ENCODE peak calls at places on chromosomes 13 and 19, in six cellular contexts. S, A, D, T, Z and J are unnamed samples.

GRCh38 chr13:87005511-87005910 is 665.7 kb upstream of the SLITRK5 start:
- DNase-seq in S (no peak), A (no peak), D (no peak), T (no peak), Z (no peak), J (no peak)

GRCh38 chr13:26538363-26539317 is 18.8 kb upstream of the WASF3 start:
- DNase-seq in S (no peak), A (no peak), D (no peak), T (no peak), Z (no peak), J (no peak)

GRCh38 chr19:405138-405965 is 3.6 kb downstream of the C2CD4C start:
- DNase-seq in S (no peak), A (no peak), D (no peak), T (no peak), Z (no peak), J (no peak)

GRCh38 chr13:44853641-44854040 is 135.6 kb downstream of the NUFIP1 start:
- DNase-seq in S (no peak), A (peak), D (no peak), T (no peak), Z (no peak), J (no peak)

GRCh38 chr19:53466726-53467125 is 807 bp upstream of the ZNF813 start:
- DNase-seq in S (no peak), A (no peak), D (no peak), T (no peak), Z (no peak), J (no peak)

GRCh38 chr13:113110048-113110851 is 4.7 kb downstream of the F7 start:
- DNase-seq in S (no peak), A (no peak), D (no peak), T (no peak), Z (no peak), J (no peak)

GRCh38 chr19:43148233-43148632 is 38.1 kb downstream of the PSG5 start:
- DNase-seq in S (no peak), A (no peak), D (no peak), T (no peak), Z (no peak), J (no peak)

GRCh38 chr19:2640563-2641331 is 61.7 kb downstream of the GNG7 start:
- DNase-seq in S (no peak), A (no peak), D (no peak), T (no peak), Z (no peak), J (no peak)

GRCh38 chr19:47881757-47882156 is 4.4 kb downstream of the SULT2A1 start:
- DNase-seq in S (no peak), A (no peak), D (no peak), T (peak), Z (no peak), J (no peak)

GRCh38 chr19:48558018-48558684 is 6.2 kb downstream of the SULT2B1 start:
- DNase-seq in S (peak), A (peak), D (no peak), T (peak), Z (no peak), J (no peak)

GRCh38 chr19:46654621-46655152 is 6.3 kb downstream of the DACT3 start:
- DNase-seq in S (no peak), A (peak), D (no peak), T (no peak), Z (no peak), J (no peak)

GRCh38 chr19:7454998-7455397 is 33.8 kb downstream of the PEX11G start:
- DNase-seq in S (no peak), A (no peak), D (no peak), T (no peak), Z (no peak), J (no peak)

GRCh38 chr13:27005556-27005955 is 166.1 kb downstream of the USP12 start:
- DNase-seq in S (no peak), A (no peak), D (no peak), T (no peak), Z (no peak), J (no peak)

GRCh38 chr13:37134411-37135041 is 29.1 kb upstream of the CSNK1A1L start:
- DNase-seq in S (no peak), A (no peak), D (no peak), T (no peak), Z (no peak), J (no peak)

GRCh38 chr19:53982611-53983010 is 8.8 kb upstream of the CACNG6 start:
- DNase-seq in S (no peak), A (no peak), D (no peak), T (no peak), Z (no peak), J (no peak)

GRCh38 chr13:112768795-112769411 is 79.1 kb downstream of the ATP11A start:
- DNase-seq in S (no peak), A (no peak), D (no peak), T (no peak), Z (peak), J (no peak)

DNA sequence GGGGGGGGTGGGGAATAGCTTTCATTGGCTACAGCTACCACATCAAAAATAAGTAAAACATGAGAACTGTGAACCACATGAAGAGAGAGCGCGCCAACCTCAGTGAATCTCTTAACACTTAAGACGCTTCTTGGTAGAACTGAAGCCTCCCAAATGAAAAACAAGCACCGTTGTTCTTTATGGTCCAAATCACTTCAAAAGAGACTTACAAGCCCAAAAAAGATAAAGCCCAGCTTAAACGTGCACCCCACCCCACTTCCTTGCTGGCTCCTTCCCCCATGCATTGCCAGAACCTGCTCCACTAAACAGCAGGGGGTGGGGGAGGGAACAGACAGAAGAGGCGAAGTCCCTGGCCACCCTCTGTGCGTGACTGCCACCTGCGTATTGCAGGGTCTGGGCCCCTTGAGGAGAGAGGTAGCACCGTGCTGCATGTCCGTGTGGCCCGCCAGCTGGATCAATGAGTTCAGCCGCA is 479.1 kb downstream of the FOXO1 start:
- DNase-seq in S (no peak), A (no peak), D (no peak), T (no peak), Z (no peak), J (no peak)
- TF ChIP-seq ZNF274 in S (no peak), A (no peak), D (no peak), T (no peak), Z (no peak), J (no peak)

DNA sequence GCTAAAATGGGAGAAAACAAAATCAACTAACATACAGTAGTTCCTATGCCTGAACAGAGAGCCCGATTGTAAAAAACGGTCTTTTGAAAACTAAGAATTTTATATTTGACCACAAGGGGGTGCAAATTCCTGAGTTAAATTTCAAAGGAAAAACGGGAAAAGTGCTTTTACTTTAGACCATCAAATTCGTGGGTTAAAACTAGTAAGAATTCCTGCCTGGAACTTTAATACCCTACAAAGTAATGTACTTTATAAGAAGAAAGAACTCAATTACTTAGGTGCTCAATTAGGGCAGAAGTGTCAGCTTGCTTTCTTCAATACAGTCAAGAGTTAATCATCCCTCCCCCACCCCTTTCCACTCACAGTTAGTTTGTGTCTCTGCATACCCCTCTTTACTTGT is 69.8 kb downstream of the KCNRG start:
- DNase-seq in S (no peak), A (peak), D (no peak), T (peak), Z (no peak), J (no peak)
- H3K4me3 ChIP-seq in S (no peak), A (peak), D (no peak), T (peak), Z (no peak), J (no peak)

GRCh38 chr19:18108897-18109296 is 11.3 kb downstream of the MAST3 start:
- DNase-seq in S (no peak), A (no peak), D (no peak), T (no peak), Z (no peak), J (no peak)
- TF ChIP-seq ZNF274 in S (no peak), A (no peak), D (no peak), T (no peak), Z (no peak), J (no peak)

DNA sequence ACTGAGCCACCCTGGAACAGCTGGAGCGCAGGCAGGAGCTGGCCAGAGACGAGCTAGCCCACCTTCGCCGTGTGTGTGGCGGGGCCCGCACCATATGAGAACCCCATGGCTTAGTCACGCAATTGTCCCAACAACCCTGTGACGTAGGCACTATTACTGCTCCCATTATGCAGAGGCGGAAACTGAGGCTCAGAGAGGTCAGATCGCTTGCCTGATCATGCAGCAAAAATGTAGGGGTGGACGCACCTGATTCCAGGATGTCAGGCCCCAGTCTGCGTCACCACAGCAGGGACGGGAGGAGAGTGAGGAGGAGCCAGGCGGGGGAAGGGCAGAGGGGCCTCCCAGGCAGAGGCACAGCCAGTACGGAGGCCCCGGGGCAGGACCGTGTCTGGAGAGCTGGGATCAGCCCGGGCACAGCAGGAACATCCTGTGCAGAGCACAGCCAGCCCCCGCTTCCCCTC is 16.8 kb downstream of the PIP5K1C start:
- DNase-seq in S (no peak), A (no peak), D (peak), T (peak), Z (no peak), J (peak)
- H3K4me3 ChIP-seq in S (no peak), A (no peak), D (no peak), T (no peak), Z (no peak), J (peak)

DNA sequence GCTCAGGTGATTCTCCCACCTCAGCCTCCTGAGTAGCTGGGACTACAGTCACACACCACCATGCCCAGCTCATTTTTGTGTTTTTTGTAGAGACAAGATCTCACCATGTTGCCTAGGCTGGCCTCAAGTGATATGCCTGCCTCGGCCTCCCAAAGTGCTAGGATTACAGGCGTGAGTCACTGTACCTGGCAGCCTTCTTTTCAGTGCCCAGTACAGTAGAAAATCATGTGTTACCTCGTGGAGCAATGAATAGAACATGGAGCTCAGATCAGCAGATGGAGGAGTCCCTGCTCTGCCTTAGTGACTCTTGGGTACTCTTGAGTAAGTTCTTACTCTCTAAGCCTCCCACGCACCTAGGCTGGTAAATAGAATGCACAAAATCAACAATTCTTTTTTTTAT is 44.7 kb downstream of the THSD1 start:
- DNase-seq in S (no peak), A (no peak), D (no peak), T (no peak), Z (no peak), J (no peak)
- TF ChIP-seq ZNF274 in S (no peak), A (no peak), D (no peak), T (no peak), Z (no peak), J (no peak)

GRCh38 chr13:99382428-99383133 is 75.4 kb upstream of the GPR183 start:
- DNase-seq in S (no peak), A (no peak), D (no peak), T (no peak), Z (no peak), J (no peak)
- H3K4me3 ChIP-seq in S (no peak), A (no peak), D (no peak), T (no peak), Z (no peak), J (no peak)

GRCh38 chr13:90652036-90652435 is 695.5 kb upstream of the MIR17HG start:
- DNase-seq in S (no peak), A (no peak), D (no peak), T (no peak), Z (no peak), J (no peak)

DNA sequence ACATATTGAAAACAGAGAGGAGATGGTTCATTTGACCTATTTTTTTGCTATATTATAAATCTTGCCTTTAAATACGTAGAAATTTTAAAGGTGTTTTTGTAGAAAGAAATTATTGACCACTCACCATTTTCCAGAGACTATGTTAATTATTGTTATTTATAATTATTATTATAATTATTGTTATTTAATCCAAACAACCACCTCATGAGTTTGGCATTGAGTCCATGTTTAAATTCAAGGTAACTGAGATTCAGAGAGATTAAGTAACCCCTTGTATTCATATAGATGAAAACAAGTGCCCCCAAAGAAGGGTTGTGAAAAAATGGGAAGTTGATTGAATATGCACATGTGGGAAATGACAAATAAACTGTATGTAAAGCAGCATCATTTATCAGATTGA is 692.5 kb upstream of the MIR17HG start:
- DNase-seq in S (no peak), A (no peak), D (no peak), T (no peak), Z (no peak), J (no peak)
- TF ChIP-seq ZNF274 in S (no peak), A (no peak), D (no peak), T (no peak), Z (no peak), J (no peak)